ENCODE peak calls at places on chromosomes 7 and 10, in nine cellular contexts. One of them, this sample, is unnamed.

GRCh38 chr7:139731802-139732470 is 45.9 kb downstream of the HIPK2 start:
- DNase-seq in heart left ventricle: peak; percentile 84
- DNase-seq in prostate gland: peak; percentile 89
- DNase-seq in right lobe of liver: peak; percentile 86
- DNase-seq in spleen: no peak
- DNase-seq in Peyer's patch: peak; percentile 81
- DNase-seq in esophagus squamous epithelium: peak; percentile 14
- DNase-seq in body of pancreas: peak; percentile 93
- DNase-seq in thyroid gland: peak; percentile 96
- DNase-seq in this sample: peak; percentile 97

GRCh38 chr7:157401567-157402387 is 65.0 kb downstream of the DNAJB6 start:
- DNase-seq in heart left ventricle: no peak
- DNase-seq in prostate gland: no peak
- DNase-seq in right lobe of liver: no peak
- DNase-seq in spleen: peak; percentile 74
- DNase-seq in Peyer's patch: peak; percentile 41
- DNase-seq in esophagus squamous epithelium: no peak
- DNase-seq in body of pancreas: no peak
- DNase-seq in thyroid gland: no peak
- DNase-seq in this sample: no peak

GRCh38 chr7:93860261-93860660 is 30.3 kb downstream of the TFPI2 start:
- DNase-seq in heart left ventricle: no peak
- DNase-seq in prostate gland: no peak
- DNase-seq in right lobe of liver: no peak
- DNase-seq in spleen: no peak
- DNase-seq in Peyer's patch: no peak
- DNase-seq in esophagus squamous epithelium: no peak
- DNase-seq in body of pancreas: no peak
- DNase-seq in thyroid gland: no peak
- DNase-seq in this sample: no peak

GRCh38 chr7:73435471-73436009 is 2.0 kb downstream of the FZD9 start:
- DNase-seq in heart left ventricle: no peak
- DNase-seq in prostate gland: no peak
- DNase-seq in right lobe of liver: no peak
- DNase-seq in spleen: peak; percentile 75
- DNase-seq in Peyer's patch: no peak
- DNase-seq in esophagus squamous epithelium: no peak
- DNase-seq in body of pancreas: no peak
- DNase-seq in thyroid gland: no peak
- DNase-seq in this sample: no peak

GRCh38 chr10:53939654-53940053 is 861.4 kb downstream of the PCDH15 start:
- DNase-seq in heart left ventricle: no peak
- DNase-seq in prostate gland: no peak
- DNase-seq in right lobe of liver: no peak
- DNase-seq in spleen: no peak
- DNase-seq in Peyer's patch: no peak
- DNase-seq in esophagus squamous epithelium: no peak
- DNase-seq in body of pancreas: no peak
- DNase-seq in thyroid gland: no peak
- DNase-seq in this sample: no peak

GRCh38 chr10:11181996-11182395 is 164.3 kb downstream of the CELF2 start:
- DNase-seq in heart left ventricle: no peak
- DNase-seq in prostate gland: no peak
- DNase-seq in right lobe of liver: no peak
- DNase-seq in spleen: no peak
- DNase-seq in Peyer's patch: no peak
- DNase-seq in esophagus squamous epithelium: no peak
- DNase-seq in body of pancreas: peak; percentile 69
- DNase-seq in thyroid gland: peak; percentile 58
- DNase-seq in this sample: no peak

GRCh38 chr7:126658684-126659083 is 594.1 kb downstream of the GRM8 start:
- DNase-seq in heart left ventricle: no peak
- DNase-seq in prostate gland: no peak
- DNase-seq in right lobe of liver: no peak
- DNase-seq in spleen: no peak
- DNase-seq in Peyer's patch: no peak
- DNase-seq in esophagus squamous epithelium: no peak
- DNase-seq in body of pancreas: no peak
- DNase-seq in thyroid gland: no peak
- DNase-seq in this sample: no peak

GRCh38 chr7:18960735-18961134 is 156.7 kb downstream of the TWIST1 start:
- DNase-seq in heart left ventricle: no peak
- DNase-seq in prostate gland: no peak
- DNase-seq in right lobe of liver: no peak
- DNase-seq in spleen: no peak
- DNase-seq in Peyer's patch: no peak
- DNase-seq in esophagus squamous epithelium: no peak
- DNase-seq in body of pancreas: no peak
- DNase-seq in thyroid gland: no peak
- DNase-seq in this sample: no peak

GRCh38 chr10:42981358-42982236 is 95.3 kb upstream of the RET start:
- DNase-seq in heart left ventricle: peak; percentile 58
- DNase-seq in prostate gland: no peak
- DNase-seq in right lobe of liver: no peak
- DNase-seq in spleen: peak; percentile 66
- DNase-seq in Peyer's patch: peak; percentile 50
- DNase-seq in esophagus squamous epithelium: no peak
- DNase-seq in body of pancreas: no peak
- DNase-seq in thyroid gland: no peak
- DNase-seq in this sample: peak; percentile 85

GRCh38 chr7:82697897-82698296 is 254.3 kb upstream of the CACNA2D1 start:
- DNase-seq in heart left ventricle: no peak
- DNase-seq in prostate gland: no peak
- DNase-seq in right lobe of liver: no peak
- DNase-seq in spleen: no peak
- DNase-seq in Peyer's patch: no peak
- DNase-seq in esophagus squamous epithelium: no peak
- DNase-seq in body of pancreas: no peak
- DNase-seq in thyroid gland: no peak
- DNase-seq in this sample: no peak

GRCh38 chr10:22912763-22913389 is 15.0 kb upstream of the ARMC3 start:
- DNase-seq in heart left ventricle: no peak
- DNase-seq in prostate gland: no peak
- DNase-seq in right lobe of liver: no peak
- DNase-seq in spleen: no peak
- DNase-seq in Peyer's patch: no peak
- DNase-seq in esophagus squamous epithelium: no peak
- DNase-seq in body of pancreas: no peak
- DNase-seq in thyroid gland: no peak
- DNase-seq in this sample: no peak

GRCh38 chr10:101892782-101893391 is 49.3 kb upstream of the KCNIP2 start:
- DNase-seq in heart left ventricle: no peak
- DNase-seq in prostate gland: no peak
- DNase-seq in right lobe of liver: no peak
- DNase-seq in spleen: no peak
- DNase-seq in Peyer's patch: no peak
- DNase-seq in esophagus squamous epithelium: no peak
- DNase-seq in body of pancreas: no peak
- DNase-seq in thyroid gland: no peak
- DNase-seq in this sample: no peak

GRCh38 chr10:42933454-42934340 is 143.2 kb upstream of the RET start:
- DNase-seq in heart left ventricle: no peak
- DNase-seq in prostate gland: no peak
- DNase-seq in right lobe of liver: peak; percentile 48
- DNase-seq in spleen: peak; percentile 74
- DNase-seq in Peyer's patch: no peak
- DNase-seq in esophagus squamous epithelium: no peak
- DNase-seq in body of pancreas: peak; percentile 52
- DNase-seq in thyroid gland: peak; percentile 19
- DNase-seq in this sample: peak; percentile 73

GRCh38 chr10:9437131-9437530 is 1382.6 kb downstream of the GATA3 start:
- DNase-seq in heart left ventricle: no peak
- DNase-seq in prostate gland: no peak
- DNase-seq in right lobe of liver: no peak
- DNase-seq in spleen: no peak
- DNase-seq in Peyer's patch: no peak
- DNase-seq in esophagus squamous epithelium: no peak
- DNase-seq in body of pancreas: no peak
- DNase-seq in thyroid gland: no peak
- DNase-seq in this sample: no peak

DNA sequence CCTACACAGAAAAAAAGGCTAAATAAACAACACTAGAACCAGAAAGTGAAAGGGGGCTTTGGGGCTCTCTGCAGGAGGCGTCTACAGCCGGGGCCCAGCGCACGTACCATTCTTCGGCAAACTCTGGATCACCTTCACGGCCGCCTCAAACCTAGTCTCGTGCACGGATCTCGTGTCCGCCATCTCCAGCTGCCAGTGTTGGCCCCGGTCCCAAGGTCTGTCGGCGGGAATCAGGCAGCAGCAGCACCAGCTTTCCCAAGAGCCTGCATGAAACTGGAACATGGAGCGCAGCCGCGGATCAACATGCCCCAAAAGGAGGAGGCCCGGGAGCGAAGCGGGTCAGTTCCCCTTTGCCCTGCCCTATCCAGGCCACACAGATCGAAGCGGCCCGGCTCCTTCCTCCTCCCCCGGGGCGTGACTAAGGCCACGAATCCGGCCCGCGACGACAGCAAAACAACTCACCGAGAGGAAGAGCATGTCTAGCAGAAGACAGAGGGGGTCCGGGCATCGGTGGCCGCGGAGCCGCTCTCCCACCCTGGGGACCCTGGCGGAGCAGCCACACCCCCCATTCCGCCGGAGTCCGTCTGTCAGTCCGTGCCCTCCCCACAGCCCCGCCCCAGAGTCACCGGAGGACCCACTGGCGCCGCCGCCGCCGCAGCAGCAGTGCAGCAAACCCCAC is at the start of gene ACBD5:
- DNase-seq in heart left ventricle: peak; percentile 94
- DNase-seq in prostate gland: peak; percentile 82
- DNase-seq in right lobe of liver: peak; percentile 93
- DNase-seq in spleen: peak; percentile 98
- DNase-seq in Peyer's patch: peak; percentile 92
- DNase-seq in esophagus squamous epithelium: peak; percentile 71
- DNase-seq in body of pancreas: peak; percentile 96
- DNase-seq in thyroid gland: peak; percentile 94
- DNase-seq in this sample: peak; percentile 91
- TF ChIP-seq POLR2A in heart left ventricle: peak; percentile 51
- TF ChIP-seq POLR2A in prostate gland: no peak
- TF ChIP-seq POLR2A in right lobe of liver: peak; percentile 84
- TF ChIP-seq POLR2A in spleen: peak; percentile 27
- TF ChIP-seq POLR2A in Peyer's patch: peak; percentile 81
- TF ChIP-seq POLR2A in esophagus squamous epithelium: no peak
- TF ChIP-seq POLR2A in body of pancreas: peak; percentile 77
- TF ChIP-seq POLR2A in thyroid gland: peak; percentile 88
- TF ChIP-seq POLR2A in this sample: no peak

GRCh38 chr7:152158801-152159587 is 133.5 kb downstream of the GALNT11 start:
- DNase-seq in heart left ventricle: no peak
- DNase-seq in prostate gland: no peak
- DNase-seq in right lobe of liver: no peak
- DNase-seq in spleen: no peak
- DNase-seq in Peyer's patch: no peak
- DNase-seq in esophagus squamous epithelium: no peak
- DNase-seq in body of pancreas: no peak
- DNase-seq in thyroid gland: no peak
- DNase-seq in this sample: no peak
- TF ChIP-seq POLR2A in heart left ventricle: no peak
- TF ChIP-seq POLR2A in prostate gland: no peak
- TF ChIP-seq POLR2A in right lobe of liver: no peak
- TF ChIP-seq POLR2A in spleen: no peak
- TF ChIP-seq POLR2A in Peyer's patch: no peak
- TF ChIP-seq POLR2A in esophagus squamous epithelium: no peak
- TF ChIP-seq POLR2A in body of pancreas: no peak
- TF ChIP-seq POLR2A in thyroid gland: no peak
- TF ChIP-seq POLR2A in this sample: no peak

GRCh38 chr10:127012071-127012768 is 107.0 kb downstream of the DOCK1 start:
- DNase-seq in heart left ventricle: no peak
- DNase-seq in prostate gland: no peak
- DNase-seq in right lobe of liver: no peak
- DNase-seq in spleen: no peak
- DNase-seq in Peyer's patch: no peak
- DNase-seq in esophagus squamous epithelium: no peak
- DNase-seq in body of pancreas: no peak
- DNase-seq in thyroid gland: no peak
- DNase-seq in this sample: no peak

GRCh38 chr10:127014671-127015070 is 109.4 kb downstream of the DOCK1 start:
- DNase-seq in heart left ventricle: no peak
- DNase-seq in prostate gland: no peak
- DNase-seq in right lobe of liver: no peak
- DNase-seq in spleen: no peak
- DNase-seq in Peyer's patch: no peak
- DNase-seq in esophagus squamous epithelium: no peak
- DNase-seq in body of pancreas: no peak
- DNase-seq in thyroid gland: no peak
- DNase-seq in this sample: peak; percentile 68

GRCh38 chr10:127013696-127014095 is 108.5 kb downstream of the DOCK1 start:
- DNase-seq in heart left ventricle: no peak
- DNase-seq in prostate gland: no peak
- DNase-seq in right lobe of liver: no peak
- DNase-seq in spleen: no peak
- DNase-seq in Peyer's patch: no peak
- DNase-seq in esophagus squamous epithelium: no peak
- DNase-seq in body of pancreas: no peak
- DNase-seq in thyroid gland: peak; percentile 35
- DNase-seq in this sample: peak; percentile 68

GRCh38 chr10:127013251-127013656 is 108.0 kb downstream of the DOCK1 start:
- DNase-seq in heart left ventricle: no peak
- DNase-seq in prostate gland: peak; percentile 37
- DNase-seq in right lobe of liver: no peak
- DNase-seq in spleen: no peak
- DNase-seq in Peyer's patch: peak; percentile 80
- DNase-seq in esophagus squamous epithelium: no peak
- DNase-seq in body of pancreas: peak; percentile 46
- DNase-seq in thyroid gland: peak; percentile 88
- DNase-seq in this sample: no peak

DNA sequence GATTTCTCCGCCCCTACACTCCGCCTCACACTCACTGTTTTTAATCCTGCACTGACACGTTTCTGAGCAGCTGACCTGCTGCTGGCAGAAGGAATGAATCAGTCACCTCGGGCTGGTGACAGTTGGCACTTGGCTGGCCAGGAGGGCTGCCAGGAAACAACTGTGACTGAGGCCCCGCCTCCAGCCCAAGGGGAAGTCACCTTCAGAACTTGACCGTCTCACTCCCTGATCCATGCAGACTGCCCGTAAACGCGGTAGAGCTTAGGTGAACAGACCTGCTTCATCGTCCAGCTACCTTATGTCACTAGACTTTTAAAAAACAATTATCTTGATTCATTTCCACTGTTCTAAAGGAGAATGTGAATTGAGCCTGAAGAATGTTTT is 107.5 kb downstream of the DOCK1 start:
- DNase-seq in heart left ventricle: peak; percentile 85
- DNase-seq in prostate gland: peak; percentile 91
- DNase-seq in right lobe of liver: peak; percentile 83
- DNase-seq in spleen: no peak
- DNase-seq in Peyer's patch: peak; percentile 92
- DNase-seq in esophagus squamous epithelium: no peak
- DNase-seq in body of pancreas: peak; percentile 95
- DNase-seq in thyroid gland: peak; percentile 98
- DNase-seq in this sample: peak; percentile 69
- TF ChIP-seq POLR2A in heart left ventricle: no peak
- TF ChIP-seq POLR2A in prostate gland: no peak
- TF ChIP-seq POLR2A in right lobe of liver: no peak
- TF ChIP-seq POLR2A in spleen: no peak
- TF ChIP-seq POLR2A in Peyer's patch: peak; percentile 54
- TF ChIP-seq POLR2A in esophagus squamous epithelium: no peak
- TF ChIP-seq POLR2A in body of pancreas: no peak
- TF ChIP-seq POLR2A in thyroid gland: peak; percentile 46
- TF ChIP-seq POLR2A in this sample: no peak

DNA sequence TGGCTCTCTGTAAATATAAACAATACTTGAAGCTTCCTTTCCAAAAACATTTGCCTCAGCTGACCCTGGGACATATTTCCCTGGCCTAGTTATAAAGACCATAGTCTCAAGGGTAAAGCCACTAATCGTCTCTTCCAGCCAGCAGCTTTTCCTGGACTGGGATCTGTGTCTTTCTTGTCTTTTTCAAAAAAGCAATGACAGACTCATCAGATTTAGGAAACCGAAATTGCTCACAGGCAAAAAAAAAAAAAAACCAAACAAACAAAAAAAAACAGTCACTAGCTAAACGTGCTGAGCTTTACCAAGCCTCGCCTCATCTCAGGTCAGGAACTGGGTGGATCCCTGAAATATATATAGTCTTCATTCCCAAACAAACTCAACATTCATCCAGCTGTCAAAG is 23.5 kb downstream of the STN1 start:
- DNase-seq in heart left ventricle: no peak
- DNase-seq in prostate gland: no peak
- DNase-seq in right lobe of liver: no peak
- DNase-seq in spleen: no peak
- DNase-seq in Peyer's patch: no peak
- DNase-seq in esophagus squamous epithelium: no peak
- DNase-seq in body of pancreas: peak; percentile 34
- DNase-seq in thyroid gland: no peak
- DNase-seq in this sample: no peak
- TF ChIP-seq POLR2A in heart left ventricle: no peak
- TF ChIP-seq POLR2A in prostate gland: no peak
- TF ChIP-seq POLR2A in right lobe of liver: no peak
- TF ChIP-seq POLR2A in spleen: no peak
- TF ChIP-seq POLR2A in Peyer's patch: no peak
- TF ChIP-seq POLR2A in esophagus squamous epithelium: no peak
- TF ChIP-seq POLR2A in body of pancreas: no peak
- TF ChIP-seq POLR2A in thyroid gland: no peak
- TF ChIP-seq POLR2A in this sample: no peak

This sample was measured in lower leg skin.